ENCODE peak calls at places on chromosomes 7 and 10, in ten cellular contexts. R is mucosa of descending colon, P is fibroblast of pulmonary artery, E is PC-9, C is dorsolateral prefrontal cortex, I is cardiac fibroblast, A is HCT116, W is right lobe of liver, X is GM23338, O is endothelial cell of umbilical vein. F is an unnamed sample.

GRCh38 chr10:91410638-91411367 is 659 bp downstream of the HECTD2 start:
- DNase-seq in E (no peak), X (no peak), P (peak), R (peak), W (no peak), I (peak), O (peak), A (no peak), C (peak), F (peak)

GRCh38 chr7:25959168-25959734 is 192.7 kb upstream of the NFE2L3 start:
- DNase-seq in R (no peak), E (no peak), I (no peak), P (no peak), W (no peak), C (no peak), X (no peak), A (no peak), O (no peak), F (no peak)

GRCh38 chr7:1940402-1940786 is 270.3 kb downstream of the ELFN1 start:
- DNase-seq in E (no peak), C (peak), A (no peak), O (no peak), P (peak), W (peak), R (peak), X (no peak), I (peak), F (peak)

GRCh38 chr10:131933695-131934086 is 32.9 kb downstream of the PPP2R2D start:
- DNase-seq in A (no peak), P (no peak), E (no peak), C (no peak), O (no peak), R (no peak), W (no peak), I (no peak), X (no peak), F (no peak)

GRCh38 chr7:2687881-2688318 is at the start of gene AMZ1:
- DNase-seq in C (no peak), I (no peak), O (no peak), R (no peak), A (no peak), E (no peak), P (no peak), W (no peak), X (no peak), F (no peak)

GRCh38 chr10:111344804-111345203 is 268.0 kb downstream of the ADRA2A start:
- DNase-seq in I (no peak), C (no peak), R (no peak), P (no peak), O (no peak), X (peak), A (no peak), W (no peak), E (no peak), F (no peak)

GRCh38 chr10:98212204-98212603 is 55.8 kb downstream of the LOXL4 start:
- DNase-seq in C (no peak), A (no peak), X (no peak), W (no peak), P (no peak), I (no peak), E (peak), O (no peak), R (no peak), F (no peak)

GRCh38 chr7:518630-519428 is 817 bp downstream of the PDGFA start:
- DNase-seq in E (peak), X (peak), R (peak), P (peak), O (peak), A (no peak), I (peak), W (peak), C (peak), F (peak)

GRCh38 chr10:80491251-80492102 is 37.4 kb downstream of the TSPAN14 start:
- DNase-seq in O (no peak), R (no peak), X (no peak), E (no peak), P (peak), C (peak), W (peak), I (peak), A (no peak), F (no peak)

GRCh38 chr7:37901890-37902524 is 14.6 kb downstream of the SFRP4 start:
- DNase-seq in A (no peak), R (no peak), C (no peak), W (no peak), X (no peak), E (no peak), I (peak), P (peak), O (no peak), F (peak)

GRCh38 chr7:132247995-132248618 is 328.2 kb downstream of the PLXNA4 start:
- DNase-seq in R (no peak), E (no peak), X (no peak), P (no peak), A (no peak), W (no peak), O (no peak), C (no peak), I (no peak), F (no peak)

GRCh38 chr10:131815366-131816156 is 85.2 kb upstream of the PPP2R2D start:
- DNase-seq in W (no peak), A (no peak), E (no peak), P (no peak), O (no peak), I (no peak), C (no peak), R (no peak), X (no peak), F (no peak)

GRCh38 chr7:27942711-27943110 is 202.7 kb downstream of the TAX1BP1 start:
- DNase-seq in R (no peak), E (no peak), C (no peak), P (no peak), I (no peak), W (no peak), A (no peak), O (no peak), X (no peak), F (no peak)

GRCh38 chr7:27435461-27435860 is 192.9 kb downstream of the EVX1 start:
- DNase-seq in C (no peak), P (peak), A (no peak), E (no peak), X (no peak), I (peak), W (no peak), O (no peak), R (no peak), F (peak)

DNA sequence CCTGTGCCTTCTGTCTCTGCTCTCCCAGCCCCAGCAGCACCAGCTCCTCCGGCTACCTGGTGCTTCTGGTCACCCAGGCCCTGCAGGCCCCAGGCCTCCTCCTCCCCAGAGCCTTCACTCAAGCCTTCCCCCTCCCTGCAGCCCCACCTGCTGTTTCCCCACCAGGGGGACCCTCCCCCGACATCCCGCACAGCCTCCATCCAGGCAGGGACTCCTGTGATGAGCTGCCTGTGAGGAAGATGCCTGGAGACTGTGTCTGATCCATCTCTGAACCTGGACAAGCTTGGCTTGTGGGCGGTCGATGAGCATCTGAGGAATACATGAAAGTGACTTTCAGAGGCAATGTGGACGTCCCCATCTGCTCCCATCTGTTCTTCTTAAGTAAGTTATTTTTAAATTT is 45.0 kb downstream of the RAMP3 start:
- DNase-seq in P (no peak), A (no peak), C (peak), O (no peak), R (no peak), E (no peak), X (no peak), W (no peak), I (no peak), F (no peak)
- TF ChIP-seq CTCF in P (no peak), A (no peak), C (no peak), O (no peak), R (no peak), E (no peak), X (no peak), W (no peak), I (no peak), F (no peak)

DNA sequence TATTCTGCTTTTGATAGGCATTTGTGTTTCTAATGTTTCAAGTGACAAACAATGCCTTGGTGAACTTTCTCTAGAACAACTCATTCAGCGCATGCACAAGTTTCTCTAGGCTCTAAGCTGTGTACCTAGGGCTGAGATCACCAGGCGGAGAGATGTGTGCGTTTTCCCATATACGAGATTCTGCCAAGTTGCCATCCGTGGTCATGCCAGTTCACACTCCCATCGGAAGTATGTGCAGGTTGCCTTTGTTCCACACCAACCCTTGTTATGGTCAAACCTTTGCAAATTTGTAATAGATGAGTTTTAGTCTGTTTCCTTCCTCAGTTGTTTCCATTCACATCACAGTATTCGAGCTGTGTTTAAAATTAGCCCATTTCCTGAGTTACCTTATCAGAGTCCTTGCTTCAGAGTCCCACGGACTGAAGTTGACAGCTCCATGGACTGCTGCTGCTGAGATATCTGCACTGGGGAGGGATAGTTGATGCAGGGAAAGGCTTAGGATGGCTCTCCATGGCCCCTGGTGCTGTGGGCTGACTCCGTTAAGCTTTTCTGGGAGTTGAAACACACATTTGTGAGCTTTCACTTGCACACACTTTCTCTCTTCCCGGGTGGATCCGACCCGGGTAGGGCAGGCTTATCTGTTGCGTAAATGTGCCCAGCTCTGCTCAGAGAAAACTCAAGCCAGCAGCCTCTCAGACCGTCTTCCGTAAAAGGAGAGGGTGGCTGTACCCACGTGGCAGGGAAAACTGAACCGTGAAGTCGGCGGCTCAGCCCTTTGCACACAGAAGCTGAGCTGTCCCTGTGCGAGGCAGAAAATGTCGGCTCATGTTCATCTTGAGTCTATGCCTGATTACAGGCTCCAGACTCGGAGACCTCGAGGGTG is 49.4 kb downstream of the HK1 start:
- DNase-seq in X (no peak), W (no peak), C (peak), E (no peak), R (peak), P (peak), I (peak), O (peak), A (no peak), F (peak)
- H3K4me3 ChIP-seq in X (no peak), W (no peak), C (peak), E (no peak), R (no peak), P (peak), I (peak), O (no peak), A (no peak), F (no peak)

GRCh38 chr7:4017785-4018184 is 664.3 kb upstream of the FOXK1 start:
- DNase-seq in E (no peak), W (no peak), R (no peak), I (no peak), A (no peak), X (no peak), O (no peak), C (no peak), P (no peak), F (no peak)

GRCh38 chr7:4021413-4021812 is 660.7 kb upstream of the FOXK1 start:
- DNase-seq in E (no peak), P (no peak), O (no peak), X (no peak), R (no peak), W (no peak), C (no peak), A (no peak), I (no peak), F (no peak)

GRCh38 chr7:4017081-4017480 is 665.0 kb upstream of the FOXK1 start:
- DNase-seq in A (no peak), W (no peak), I (no peak), P (no peak), R (no peak), E (no peak), O (no peak), X (no peak), C (no peak), F (no peak)

GRCh38 chr7:4020086-4020485 is 662.0 kb upstream of the FOXK1 start:
- DNase-seq in P (no peak), I (no peak), O (no peak), A (no peak), E (no peak), C (no peak), X (no peak), R (no peak), W (no peak), F (no peak)

DNA sequence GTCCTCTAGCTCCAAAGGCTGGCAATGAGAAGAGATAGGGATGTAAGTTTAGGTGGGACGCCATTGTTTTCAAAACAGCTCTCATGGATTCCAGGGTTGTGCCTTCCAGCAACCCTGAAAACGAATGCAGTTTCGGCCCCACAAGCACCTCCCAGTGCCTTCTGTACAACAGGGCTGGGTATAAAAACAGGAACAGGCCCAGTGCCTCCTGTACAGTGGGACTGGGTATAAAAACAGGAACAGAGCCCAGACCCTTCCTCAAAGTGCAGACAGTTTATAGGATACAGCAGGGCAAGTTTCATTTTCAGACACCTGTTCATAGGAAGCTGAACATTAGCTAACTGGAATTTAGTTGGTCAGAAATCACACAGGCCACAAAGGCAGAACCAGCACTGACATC is 663.2 kb upstream of the FOXK1 start:
- DNase-seq in X (no peak), P (no peak), C (no peak), E (no peak), R (no peak), O (no peak), A (no peak), W (no peak), I (no peak), F (no peak)
- TF ChIP-seq CTCF in X (no peak), P (no peak), C (no peak), E (no peak), R (no peak), O (no peak), A (no peak), W (no peak), I (no peak), F (no peak)

GRCh38 chr7:136868496-136869005 is at the start of gene CHRM2:
- DNase-seq in C (no peak), P (peak), O (no peak), W (no peak), R (no peak), A (no peak), I (peak), X (peak), E (no peak), F (peak)
- H3K4me3 ChIP-seq in C (peak), P (peak), O (no peak), W (no peak), R (no peak), A (no peak), I (peak), X (peak), E (no peak), F (peak)

GRCh38 chr10:7205656-7206055 is 205.2 kb downstream of the SFMBT2 start:
- DNase-seq in W (no peak), X (no peak), A (no peak), R (no peak), P (no peak), C (no peak), E (no peak), O (no peak), I (no peak), F (no peak)
- TF ChIP-seq CTCF in W (no peak), X (no peak), A (no peak), R (no peak), P (no peak), C (no peak), E (no peak), O (no peak), I (no peak), F (no peak)

GRCh38 chr10:11600280-11600679 is 11.2 kb downstream of the USP6NL start:
- DNase-seq in W (no peak), R (no peak), X (no peak), P (no peak), E (no peak), I (no peak), A (no peak), O (no peak), C (no peak), F (no peak)

GRCh38 chr10:11602919-11603523 is 8.4 kb downstream of the USP6NL start:
- DNase-seq in P (no peak), W (no peak), R (no peak), X (peak), O (peak), C (no peak), A (peak), I (no peak), E (peak), F (peak)

GRCh38 chr10:11602357-11602756 is 9.1 kb downstream of the USP6NL start:
- DNase-seq in I (no peak), W (no peak), C (no peak), X (no peak), A (no peak), O (no peak), E (no peak), R (no peak), P (no peak), F (no peak)

GRCh38 chr10:11603741-11604140 is 7.7 kb downstream of the USP6NL start:
- DNase-seq in X (no peak), W (no peak), A (no peak), C (no peak), E (no peak), O (no peak), R (no peak), I (no peak), P (no peak), F (no peak)

GRCh38 chr10:11601670-11602069 is 9.8 kb downstream of the USP6NL start:
- DNase-seq in C (no peak), W (no peak), O (no peak), I (no peak), R (no peak), X (no peak), E (no peak), P (no peak), A (no peak), F (no peak)
- H3K4me3 ChIP-seq in C (no peak), W (no peak), O (no peak), I (no peak), R (no peak), X (no peak), E (no peak), P (no peak), A (no peak), F (no peak)

GRCh38 chr10:116691079-116691398 is 51.3 kb downstream of the HSPA12A start:
- DNase-seq in W (no peak), I (no peak), E (no peak), O (no peak), P (no peak), R (no peak), A (no peak), X (peak), C (no peak), F (no peak)
- TF ChIP-seq CTCF in W (no peak), I (no peak), E (no peak), O (no peak), P (no peak), R (no peak), A (no peak), X (no peak), C (no peak), F (no peak)

GRCh38 chr7:7108931-7109330 is 73.4 kb upstream of the C1GALT1 start:
- DNase-seq in X (no peak), I (no peak), P (no peak), O (no peak), C (no peak), R (no peak), A (no peak), W (no peak), E (no peak), F (no peak)

GRCh38 chr7:7104971-7105370 is 77.4 kb upstream of the C1GALT1 start:
- DNase-seq in R (no peak), X (no peak), O (no peak), E (no peak), A (no peak), I (no peak), P (no peak), C (no peak), W (no peak), F (no peak)

GRCh38 chr7:7104314-7104698 is 78.0 kb upstream of the C1GALT1 start:
- DNase-seq in O (no peak), E (no peak), P (peak), I (peak), X (no peak), W (no peak), R (no peak), A (no peak), C (no peak), F (no peak)

GRCh38 chr7:7103343-7104313 is 78.7 kb upstream of the C1GALT1 start:
- DNase-seq in P (peak), W (no peak), C (no peak), R (peak), A (peak), X (peak), I (peak), O (peak), E (peak), F (peak)

DNA sequence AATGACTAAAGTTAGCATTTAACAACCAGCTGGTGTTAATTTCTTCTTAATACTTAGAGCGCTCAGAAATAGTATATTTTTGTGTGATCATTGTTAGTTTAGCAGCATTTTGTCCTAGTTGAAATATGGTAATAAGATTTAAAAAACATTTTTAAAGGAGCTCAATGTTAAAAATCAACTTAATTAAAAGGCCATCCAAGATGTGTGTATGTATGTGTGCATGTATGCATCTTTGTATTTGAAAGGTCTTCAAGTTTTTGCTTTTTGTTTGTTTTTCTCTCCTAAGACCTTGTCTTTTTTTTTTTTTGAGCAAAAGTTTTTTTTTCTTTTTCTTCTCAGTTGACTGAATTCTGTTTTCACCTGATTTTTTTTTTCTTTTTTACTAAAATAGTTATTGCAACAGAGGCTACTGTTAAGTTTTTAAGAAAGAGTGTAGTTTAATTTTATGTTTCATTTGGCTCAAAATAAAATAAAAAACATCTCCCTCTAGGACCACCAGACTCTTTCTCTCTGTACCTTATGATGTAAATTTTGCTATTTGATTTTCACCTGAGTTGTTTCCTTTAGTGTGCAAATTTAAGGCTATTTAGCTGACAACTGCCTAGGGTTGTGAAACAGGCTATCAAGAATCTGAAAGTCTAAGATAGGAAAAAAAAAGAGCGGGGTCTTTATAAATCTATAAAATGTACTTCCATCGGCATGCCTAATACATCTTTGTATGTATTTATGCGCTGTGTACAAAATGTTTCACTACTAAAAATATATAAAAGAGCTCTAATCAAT is 76.4 kb upstream of the C1GALT1 start:
- DNase-seq in X (no peak), I (no peak), R (no peak), E (no peak), O (no peak), P (no peak), C (no peak), W (no peak), A (no peak), F (no peak)
- H3K4me3 ChIP-seq in X (peak), I (no peak), R (no peak), E (no peak), O (no peak), P (no peak), C (no peak), W (no peak), A (no peak), F (no peak)

GRCh38 chr7:81457858-81458522 is 311.9 kb downstream of the HGF start:
- DNase-seq in P (peak), R (no peak), C (no peak), I (peak), X (peak), A (peak), E (peak), W (no peak), O (peak), F (peak)
- TF ChIP-seq CTCF in P (peak), R (no peak), C (peak), I (peak), X (no peak), A (peak), E (peak), W (no peak), O (peak), F (peak)

F was measured in astrocyte of the spinal cord.